ENCODE peak calls at places on chromosomes 7 and 10, in four cellular contexts. One of them, this sample, is unnamed.

GRCh38 chr10:124627851-124628675 is 116.1 kb downstream of the FAM53B start:
- DNase-seq in A549: no peak
- DNase-seq in K562: peak
- DNase-seq in HepG2: no peak
- DNase-seq in this sample: no peak

GRCh38 chr7:7157177-7157886 is 25.0 kb upstream of the C1GALT1 start:
- DNase-seq in A549: no peak
- DNase-seq in HepG2: no peak
- DNase-seq in K562: no peak
- DNase-seq in this sample: no peak

GRCh38 chr10:112429147-112429546 is 17.6 kb downstream of the ZDHHC6 start:
- DNase-seq in A549: no peak
- DNase-seq in HepG2: no peak
- DNase-seq in K562: no peak
- DNase-seq in this sample: no peak

GRCh38 chr7:19958309-19958896 is 185.0 kb upstream of the TMEM196 start:
- DNase-seq in A549: peak
- DNase-seq in HepG2: peak
- DNase-seq in K562: no peak
- DNase-seq in this sample: no peak

GRCh38 chr7:70727861-70728260 is 404.1 kb upstream of the GALNT17 start:
- DNase-seq in K562: no peak
- DNase-seq in HepG2: no peak
- DNase-seq in A549: no peak
- DNase-seq in this sample: no peak

GRCh38 chr7:6571160-6571779 is 6.0 kb upstream of the ZDHHC4 start:
- DNase-seq in K562: no peak
- DNase-seq in A549: no peak
- DNase-seq in HepG2: peak
- DNase-seq in this sample: no peak

GRCh38 chr10:33248638-33249037 is 85.8 kb downstream of the NRP1 start:
- DNase-seq in K562: no peak
- DNase-seq in A549: no peak
- DNase-seq in HepG2: no peak
- DNase-seq in this sample: no peak

GRCh38 chr10:71312220-71312619 is 6.8 kb upstream of the SLC29A3 start:
- DNase-seq in A549: no peak
- DNase-seq in HepG2: no peak
- DNase-seq in K562: no peak
- DNase-seq in this sample: no peak

GRCh38 chr10:27380929-27381358 is 123.2 kb upstream of the RAB18 start:
- DNase-seq in A549: no peak
- DNase-seq in HepG2: peak
- DNase-seq in K562: no peak
- DNase-seq in this sample: no peak

GRCh38 chr7:106962751-106963150 is 81.8 kb upstream of the PRKAR2B start:
- DNase-seq in K562: no peak
- DNase-seq in HepG2: no peak
- DNase-seq in A549: no peak
- DNase-seq in this sample: no peak

GRCh38 chr10:61904711-61905445 is 3.4 kb downstream of the ARID5B start:
- DNase-seq in A549: peak
- DNase-seq in HepG2: peak
- DNase-seq in K562: peak
- DNase-seq in this sample: no peak

GRCh38 chr7:134696261-134696660 is 49.6 kb downstream of the BPGM start:
- DNase-seq in K562: no peak
- DNase-seq in A549: no peak
- DNase-seq in HepG2: no peak
- DNase-seq in this sample: no peak

GRCh38 chr7:25408861-25409260 is 180.6 kb upstream of the NPVF start:
- DNase-seq in A549: no peak
- DNase-seq in K562: no peak
- DNase-seq in HepG2: no peak
- DNase-seq in this sample: no peak

GRCh38 chr7:42170724-42171123 is 66.3 kb downstream of the GLI3 start:
- DNase-seq in HepG2: no peak
- DNase-seq in A549: no peak
- DNase-seq in K562: no peak
- DNase-seq in this sample: no peak

GRCh38 chr7:50940621-50941020 is 157.9 kb upstream of the GRB10 start:
- DNase-seq in A549: no peak
- DNase-seq in HepG2: no peak
- DNase-seq in K562: no peak
- DNase-seq in this sample: no peak
- TF ChIP-seq NR3C1 in A549: no peak
- TF ChIP-seq NR3C1 in HepG2: no peak
- TF ChIP-seq NR3C1 in K562: no peak
- TF ChIP-seq NR3C1 in this sample: no peak

DNA sequence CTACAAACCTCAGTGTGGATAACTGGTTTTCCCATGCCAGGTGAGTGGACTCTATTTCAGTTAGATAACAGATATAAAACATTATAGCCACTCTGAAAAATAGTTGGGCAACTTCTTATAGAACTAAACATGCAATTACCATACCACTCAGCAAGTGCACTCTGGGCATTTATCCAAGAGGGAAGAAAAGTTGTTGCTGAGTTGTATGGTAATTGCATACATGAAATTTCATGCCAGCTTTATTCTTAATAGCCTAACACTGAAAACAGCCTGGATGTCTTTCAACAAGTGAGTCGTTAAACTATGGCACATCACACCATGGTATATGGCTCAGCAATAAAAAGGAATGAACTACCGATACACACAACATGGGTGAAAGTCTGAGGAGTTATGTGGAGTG is 10.6 kb upstream of the UPP1 start:
- DNase-seq in A549: no peak
- DNase-seq in HepG2: no peak
- DNase-seq in K562: no peak
- DNase-seq in this sample: no peak
- TF ChIP-seq NR3C1 in A549: no peak
- TF ChIP-seq NR3C1 in HepG2: no peak
- TF ChIP-seq NR3C1 in K562: no peak
- TF ChIP-seq NR3C1 in this sample: no peak

GRCh38 chr10:110995301-110995700 is 75.9 kb downstream of the SHOC2 start:
- DNase-seq in HepG2: no peak
- DNase-seq in A549: no peak
- DNase-seq in K562: no peak
- DNase-seq in this sample: no peak

GRCh38 chr10:110994406-110994805 is 75.0 kb downstream of the SHOC2 start:
- DNase-seq in A549: no peak
- DNase-seq in HepG2: no peak
- DNase-seq in K562: no peak
- DNase-seq in this sample: no peak

GRCh38 chr10:110996256-110996655 is 76.9 kb downstream of the SHOC2 start:
- DNase-seq in K562: no peak
- DNase-seq in HepG2: no peak
- DNase-seq in A549: no peak
- DNase-seq in this sample: no peak

GRCh38 chr10:110992011-110992800 is 72.8 kb downstream of the SHOC2 start:
- DNase-seq in K562: no peak
- DNase-seq in A549: no peak
- DNase-seq in HepG2: no peak
- DNase-seq in this sample: no peak

DNA sequence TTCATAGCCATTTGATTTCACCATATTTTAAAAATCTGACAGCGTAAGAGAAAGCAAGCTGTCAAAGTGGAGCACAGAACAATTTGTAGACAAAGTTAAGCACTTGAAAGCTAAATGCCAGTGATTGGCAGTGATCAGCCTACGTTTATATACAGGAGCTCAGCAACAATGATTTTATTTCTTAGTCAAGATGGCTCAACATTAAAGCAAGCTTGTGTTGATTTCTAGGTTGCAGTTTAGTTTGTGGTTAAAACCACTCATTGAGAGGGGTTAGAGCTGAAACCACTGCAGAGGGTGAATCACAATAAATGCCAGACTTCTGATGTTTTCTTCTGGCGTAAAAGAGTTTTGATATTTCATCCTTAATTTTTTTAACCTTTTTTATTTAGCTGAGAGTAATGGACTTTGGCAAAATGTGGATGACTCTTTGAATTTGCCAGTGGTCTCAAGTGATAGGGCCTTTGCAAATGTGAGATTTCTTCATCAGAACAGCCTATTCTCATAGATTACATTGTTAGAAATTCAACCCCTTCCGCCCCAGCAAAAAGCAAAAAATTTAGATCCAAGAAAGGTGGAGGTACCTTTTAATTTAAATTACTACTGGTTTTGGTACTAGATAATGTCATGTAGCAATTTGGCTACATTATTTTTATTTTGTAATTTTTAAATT is 73.8 kb downstream of the SHOC2 start:
- DNase-seq in HepG2: no peak
- DNase-seq in A549: no peak
- DNase-seq in K562: no peak
- DNase-seq in this sample: no peak
- TF ChIP-seq NR3C1 in HepG2: no peak
- TF ChIP-seq NR3C1 in A549: no peak
- TF ChIP-seq NR3C1 in K562: no peak
- TF ChIP-seq NR3C1 in this sample: no peak

DNA sequence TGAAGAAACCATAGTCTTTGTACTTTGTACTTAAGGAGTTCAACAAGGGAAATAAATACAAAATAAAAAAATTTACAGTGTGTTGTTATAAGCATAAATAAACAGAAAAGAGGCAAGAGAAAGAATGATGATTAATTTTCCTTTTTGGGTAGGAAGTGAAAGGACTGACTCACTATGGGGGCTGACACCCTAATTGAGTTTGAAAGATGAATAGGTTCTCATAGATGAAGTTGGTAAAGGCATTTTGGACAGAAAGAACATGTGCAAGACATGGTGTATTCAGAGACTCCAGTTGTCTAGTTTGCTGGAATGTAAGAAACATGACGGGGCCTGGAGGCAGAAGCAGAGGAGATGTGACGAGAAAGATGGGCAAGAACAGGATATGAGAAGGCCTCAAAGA is 83.7 kb downstream of the VPS50 start:
- DNase-seq in A549: no peak
- DNase-seq in K562: no peak
- DNase-seq in HepG2: no peak
- DNase-seq in this sample: no peak
- TF ChIP-seq NR3C1 in A549: no peak
- TF ChIP-seq NR3C1 in K562: no peak
- TF ChIP-seq NR3C1 in HepG2: no peak
- TF ChIP-seq NR3C1 in this sample: no peak

DNA sequence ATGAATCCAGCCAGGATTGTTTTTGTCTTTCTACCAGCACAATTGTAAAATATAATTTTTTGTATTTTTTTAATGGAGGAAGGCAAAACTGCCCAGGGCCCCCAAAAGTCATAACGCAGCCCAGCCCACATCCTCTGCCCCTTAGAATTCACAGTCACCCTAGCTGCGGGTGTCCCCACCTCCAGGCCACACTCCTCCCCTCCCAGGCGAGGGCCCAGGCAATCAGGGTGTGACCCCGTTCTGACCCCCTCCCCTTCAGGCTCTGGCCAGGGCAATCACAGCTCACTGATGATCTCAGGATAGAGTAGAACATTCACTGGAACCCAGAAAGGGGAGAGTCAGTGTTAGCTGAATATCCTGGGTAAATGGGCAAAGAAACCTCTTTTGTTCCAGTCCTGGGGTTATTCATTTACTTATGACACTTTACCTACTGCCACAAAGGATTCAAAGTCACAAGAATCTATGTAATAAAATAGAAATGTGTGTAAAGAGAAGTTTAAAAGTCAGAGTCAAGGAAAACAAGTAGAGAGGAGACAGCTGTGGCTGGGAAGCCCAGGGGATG is 92.0 kb upstream of the MACROH2A2 start:
- DNase-seq in A549: no peak
- DNase-seq in HepG2: no peak
- DNase-seq in K562: no peak
- DNase-seq in this sample: no peak
- TF ChIP-seq NR3C1 in A549: no peak
- TF ChIP-seq NR3C1 in HepG2: no peak
- TF ChIP-seq NR3C1 in K562: no peak
- TF ChIP-seq NR3C1 in this sample: no peak

DNA sequence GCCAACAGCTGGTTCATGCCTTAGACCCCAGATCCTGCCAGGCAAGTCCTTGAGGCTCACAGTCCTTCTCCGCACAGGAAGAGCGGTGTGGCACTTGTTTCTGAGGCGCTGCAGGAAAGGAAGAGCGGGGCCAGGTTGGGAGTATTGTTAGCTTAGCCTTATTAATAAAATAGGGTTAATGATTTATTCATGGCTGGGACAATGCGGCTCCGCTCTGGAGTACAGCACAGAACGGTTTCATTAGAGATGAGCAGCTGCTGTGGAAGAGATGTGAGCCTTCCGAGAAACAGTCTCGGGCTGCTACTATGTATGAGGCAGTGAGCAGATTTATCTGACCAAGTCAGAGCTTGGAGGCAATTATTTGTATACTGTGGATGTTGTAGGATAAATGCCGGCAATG is 78.2 kb downstream of the FZD1 start:
- DNase-seq in A549: no peak
- DNase-seq in HepG2: no peak
- DNase-seq in K562: no peak
- DNase-seq in this sample: no peak
- TF ChIP-seq NR3C1 in A549: no peak
- TF ChIP-seq NR3C1 in HepG2: no peak
- TF ChIP-seq NR3C1 in K562: no peak
- TF ChIP-seq NR3C1 in this sample: no peak

GRCh38 chr7:141464551-141464950 is 86.7 kb upstream of the AGK start:
- DNase-seq in K562: no peak
- DNase-seq in HepG2: no peak
- DNase-seq in A549: no peak
- DNase-seq in this sample: no peak

GRCh38 chr7:141461924-141462323 is 89.3 kb upstream of the AGK start:
- DNase-seq in K562: no peak
- DNase-seq in A549: no peak
- DNase-seq in HepG2: no peak
- DNase-seq in this sample: no peak

GRCh38 chr7:141463986-141464385 is 87.2 kb upstream of the AGK start:
- DNase-seq in A549: no peak
- DNase-seq in K562: no peak
- DNase-seq in HepG2: no peak
- DNase-seq in this sample: no peak

GRCh38 chr7:141460781-141461715 is 90.2 kb upstream of the AGK start:
- DNase-seq in A549: no peak
- DNase-seq in HepG2: no peak
- DNase-seq in K562: no peak
- DNase-seq in this sample: no peak

GRCh38 chr7:141462958-141463357 is 88.3 kb upstream of the AGK start:
- DNase-seq in K562: no peak
- DNase-seq in A549: no peak
- DNase-seq in HepG2: no peak
- DNase-seq in this sample: no peak
- TF ChIP-seq NR3C1 in K562: no peak
- TF ChIP-seq NR3C1 in A549: no peak
- TF ChIP-seq NR3C1 in HepG2: no peak
- TF ChIP-seq NR3C1 in this sample: no peak